ENCODE peak calls at places on chromosomes 12 and 14, in ten cellular contexts. U, K, W, T, J, D, N, O, G and F are unnamed samples.

GRCh38 chr12:7970475-7971252 is 34.7 kb upstream of the SLC2A3 start:
- DNase-seq in U (peak; percentile 81), K (peak; percentile 90), W (peak; percentile 62), T (peak; percentile 93), J (peak; percentile 100), D (no peak), N (peak; percentile 93), O (peak; percentile 69), G (peak; percentile 85), F (peak; percentile 96)

GRCh38 chr14:85471744-85472143 is 58.2 kb upstream of the FLRT2 start:
- DNase-seq in U (peak; percentile 72), K (no peak), W (no peak), T (no peak), J (peak; percentile 91), D (no peak), N (peak; percentile 60), O (no peak), G (no peak), F (peak; percentile 85)

GRCh38 chr14:36223558-36223957 is 47.0 kb upstream of the PTCSC3 start:
- DNase-seq in U (no peak), K (no peak), W (no peak), T (no peak), J (no peak), D (no peak), N (no peak), O (no peak), G (no peak), F (no peak)

GRCh38 chr14:38197761-38198345 is 9.9 kb upstream of the SSTR1 start:
- DNase-seq in U (no peak), K (no peak), W (no peak), T (no peak), J (peak; percentile 36), D (no peak), N (peak; percentile 24), O (no peak), G (no peak), F (no peak)

GRCh38 chr12:52434760-52435530 is 774 bp upstream of the KRT75 start:
- DNase-seq in U (peak; percentile 81), K (no peak), W (no peak), T (no peak), J (no peak), D (no peak), N (no peak), O (no peak), G (no peak), F (no peak)

GRCh38 chr12:121781751-121782615 is 11.5 kb downstream of the RHOF start:
- DNase-seq in U (peak; percentile 30), K (no peak), W (no peak), T (no peak), J (peak; percentile 60), D (no peak), N (no peak), O (no peak), G (peak; percentile 79), F (peak; percentile 93)

GRCh38 chr14:23005861-23006534 is 3.9 kb downstream of the C14orf93 start:
- DNase-seq in U (peak; percentile 16), K (no peak), W (no peak), T (no peak), J (no peak), D (no peak), N (no peak), O (no peak), G (no peak), F (peak; percentile 58)

GRCh38 chr12:95208678-95209077 is 8.6 kb downstream of the FGD6 start:
- DNase-seq in U (no peak), K (no peak), W (no peak), T (no peak), J (no peak), D (no peak), N (no peak), O (no peak), G (no peak), F (no peak)

GRCh38 chr14:103908580-103908979 is 19.7 kb upstream of the TDRD9 start:
- DNase-seq in U (no peak), K (no peak), W (no peak), T (no peak), J (no peak), D (no peak), N (no peak), O (no peak), G (no peak), F (no peak)

GRCh38 chr14:89736866-89737265 is 217.7 kb downstream of the EFCAB11 start:
- DNase-seq in U (no peak), K (no peak), W (no peak), T (no peak), J (no peak), D (no peak), N (no peak), O (no peak), G (no peak), F (no peak)

GRCh38 chr14:71399057-71399487 is 491.8 kb downstream of the PCNX1 start:
- DNase-seq in U (no peak), K (no peak), W (no peak), T (no peak), J (no peak), D (no peak), N (no peak), O (no peak), G (peak; percentile 81), F (no peak)

GRCh38 chr12:122988612-122989442 is 8.3 kb downstream of the ARL6IP4 start:
- DNase-seq in U (no peak), K (no peak), W (no peak), T (no peak), J (no peak), D (no peak), N (no peak), O (no peak), G (no peak), F (peak; percentile 90)

GRCh38 chr14:95215094-95215493 is 57.8 kb upstream of the DICER1 start:
- DNase-seq in U (no peak), K (no peak), W (no peak), T (no peak), J (no peak), D (no peak), N (no peak), O (no peak), G (no peak), F (no peak)

GRCh38 chr12:123120452-123121166 is 30.3 kb downstream of the PITPNM2 start:
- DNase-seq in U (peak; percentile 40), K (no peak), W (no peak), T (peak; percentile 51), J (no peak), D (no peak), N (peak; percentile 5), O (no peak), G (peak; percentile 18), F (no peak)